ENCODE peak calls at places on chromosomes 1 and 21, in nine cellular contexts. F is spleen; Y is dorsolateral prefrontal cortex; O is stimulated activated CD4-positive, alpha-beta T cell treated with anti-CD3 and anti-CD28 coated beads, Interleukin-1b, Interleukin-23, amount 100 ng/mL, for 24 hours; J is glutamatergic neuron; N is CD8-positive, alpha-beta memory T cell; H is activated effector memory CD4-positive, alpha-beta T cell treated with anti-CD3 and anti-CD28 coated beads, Interleukin-2, amount 50 U/mL, for 16 hours; A is effector memory CD8-positive, alpha-beta T cell; Q is stimulated activated CD8-positive, alpha-beta memory T cell treated with anti-CD3 and anti-CD28 coated beads, Interleukin-2, amount 100 ng/mL, for 1 hour. C is an unnamed sample.
A peak's percentile ranks its signal among the peaks of the same experiment; 100 is the strongest.

GRCh38 chr1:59332983-59333382 is 36.1 kb downstream of the FGGY start:
- DNase-seq in F (no peak), Y (no peak), O (no peak), J (no peak), N (no peak), H (no peak), A (no peak), Q (no peak), C (no peak)

GRCh38 chr1:8169364-8170058 is 143.4 kb upstream of the ERRFI1 start:
- DNase-seq in F (no peak), Y (no peak), O (no peak), J (no peak), N (peak; percentile 30), H (peak; percentile 77), A (peak; percentile 34), Q (peak; percentile 38), C (peak; percentile 14)

GRCh38 chr1:99820546-99820945 is 29.6 kb upstream of the AGL start:
- DNase-seq in F (no peak), Y (no peak), O (no peak), J (no peak), N (no peak), H (peak; percentile 64), A (no peak), Q (no peak), C (no peak)

GRCh38 chr1:53321366-53321765 is 6.5 kb downstream of the LRP8 start:
- DNase-seq in F (peak; percentile 58), Y (no peak), O (no peak), J (peak; percentile 52), N (no peak), H (no peak), A (no peak), Q (no peak), C (no peak)

GRCh38 chr1:205505791-205506190 is 1.3 kb downstream of the CDK18 start:
- DNase-seq in F (no peak), Y (no peak), O (no peak), J (no peak), N (no peak), H (no peak), A (no peak), Q (no peak), C (peak; percentile 38)

GRCh38 chr1:58065520-58065919 is 481.0 kb downstream of the OMA1 start:
- DNase-seq in F (no peak), Y (no peak), O (no peak), J (no peak), N (no peak), H (no peak), A (no peak), Q (no peak), C (no peak)

GRCh38 chr1:201095581-201096531 is 16.4 kb downstream of the CACNA1S start:
- DNase-seq in F (no peak), Y (no peak), O (no peak), J (peak; percentile 38), N (no peak), H (no peak), A (no peak), Q (no peak), C (peak; percentile 7)

GRCh38 chr1:204074274-204075115 is 1.6 kb downstream of the SOX13 start:
- DNase-seq in F (peak; percentile 81), Y (peak; percentile 52), O (no peak), J (peak; percentile 52), N (no peak), H (no peak), A (no peak), Q (no peak), C (peak; percentile 52)

GRCh38 chr21:43588957-43589356 is 70.3 kb downstream of the HSF2BP start:
- DNase-seq in F (no peak), Y (no peak), O (no peak), J (no peak), N (no peak), H (no peak), A (no peak), Q (no peak), C (no peak)

GRCh38 chr1:2127181-2128145 is 67.1 kb downstream of the FAAP20 start:
- DNase-seq in F (peak; percentile 80), Y (no peak), O (no peak), J (no peak), N (no peak), H (no peak), A (no peak), Q (no peak), C (no peak)

GRCh38 chr1:206784471-206784903 is 12.2 kb upstream of the IL10 start:
- DNase-seq in F (peak; percentile 87), Y (no peak), O (peak; percentile 58), J (no peak), N (peak; percentile 33), H (peak; percentile 94), A (peak; percentile 34), Q (no peak), C (no peak)

GRCh38 chr1:13828454-13829151 is 128.6 kb downstream of the PRDM2 start:
- DNase-seq in F (peak; percentile 76), Y (no peak), O (no peak), J (peak; percentile 68), N (no peak), H (no peak), A (peak; percentile 11), Q (no peak), C (no peak)

GRCh38 chr1:213374369-213374768 is 323.3 kb downstream of the RPS6KC1 start:
- DNase-seq in F (no peak), Y (peak; percentile 75), O (peak; percentile 15), J (peak; percentile 93), N (no peak), H (peak; percentile 80), A (peak; percentile 9), Q (peak; percentile 4), C (peak; percentile 41)

GRCh38 chr1:92877081-92877711 is 45.4 kb downstream of the RPL5 start:
- DNase-seq in F (no peak), Y (no peak), O (no peak), J (no peak), N (no peak), H (no peak), A (no peak), Q (no peak), C (no peak)

GRCh38 chr21:39078322-39079065 is 104.8 kb downstream of the PSMG1 start:
- DNase-seq in F (no peak), Y (no peak), O (no peak), J (no peak), N (no peak), H (no peak), A (no peak), Q (no peak), C (no peak)

GRCh38 chr1:80417651-80418050 is 1383.1 kb upstream of the ADGRL2 start:
- DNase-seq in F (no peak), Y (no peak), O (no peak), J (no peak), N (no peak), H (no peak), A (no peak), Q (no peak), C (no peak)

GRCh38 chr1:54328117-54328636 is 78.0 kb downstream of the SSBP3 start:
- DNase-seq in F (no peak), Y (no peak), O (no peak), J (peak; percentile 51), N (no peak), H (no peak), A (no peak), Q (no peak), C (no peak)

GRCh38 chr1:170665625-170666024 is 1.7 kb downstream of the PRRX1 start:
- DNase-seq in F (no peak), Y (no peak), O (no peak), J (no peak), N (no peak), H (no peak), A (no peak), Q (no peak), C (no peak)

GRCh38 chr1:45299981-45300668 is 26.6 kb upstream of the HPDL start:
- DNase-seq in F (no peak), Y (no peak), O (no peak), J (peak; percentile 29), N (peak; percentile 9), H (peak; percentile 66), A (peak; percentile 26), Q (no peak), C (no peak)

GRCh38 chr1:184673305-184673704 is 81.4 kb downstream of the EDEM3 start:
- DNase-seq in F (no peak), Y (no peak), O (no peak), J (no peak), N (no peak), H (no peak), A (no peak), Q (no peak), C (no peak)

GRCh38 chr1:117671781-117672501 is 66.1 kb downstream of the TENT5C start:
- DNase-seq in F (no peak), Y (peak; percentile 65), O (no peak), J (peak; percentile 45), N (peak; percentile 39), H (no peak), A (no peak), Q (no peak), C (peak; percentile 66)

GRCh38 chr21:28442085-28442484 is 550.6 kb downstream of the LTN1 start:
- DNase-seq in F (no peak), Y (no peak), O (no peak), J (no peak), N (no peak), H (no peak), A (no peak), Q (no peak), C (no peak)

GRCh38 chr1:225482489-225482950 is 54.7 kb upstream of the LBR start:
- DNase-seq in F (no peak), Y (no peak), O (no peak), J (no peak), N (no peak), H (no peak), A (no peak), Q (no peak), C (peak; percentile 23)

GRCh38 chr1:220368352-220369265 is 96.4 kb upstream of the RAB3GAP2 start:
- DNase-seq in F (no peak), Y (no peak), O (no peak), J (no peak), N (no peak), H (no peak), A (no peak), Q (no peak), C (no peak)

GRCh38 chr1:49841767-49842166 is 182.0 kb downstream of the AGBL4 start:
- DNase-seq in F (peak; percentile 53), Y (no peak), O (no peak), J (no peak), N (no peak), H (no peak), A (no peak), Q (no peak), C (no peak)

GRCh38 chr1:77104672-77105071 is 114.6 kb downstream of the PIGK start:
- DNase-seq in F (peak; percentile 62), Y (no peak), O (no peak), J (no peak), N (no peak), H (no peak), A (no peak), Q (no peak), C (no peak)

GRCh38 chr21:31386006-31386405 is 41.9 kb upstream of the TIAM1 start:
- DNase-seq in F (no peak), Y (no peak), O (no peak), J (no peak), N (no peak), H (no peak), A (no peak), Q (no peak), C (no peak)

GRCh38 chr1:112257043-112257835 is 138.8 kb upstream of the CTTNBP2NL start:
- DNase-seq in F (no peak), Y (no peak), O (no peak), J (no peak), N (no peak), H (no peak), A (no peak), Q (no peak), C (no peak)

GRCh38 chr21:34639882-34640788 is 25.2 kb upstream of the RCAN1 start:
- DNase-seq in F (no peak), Y (no peak), O (no peak), J (no peak), N (no peak), H (peak; percentile 77), A (no peak), Q (no peak), C (no peak)

GRCh38 chr1:109149874-109150601 is 36.1 kb downstream of the ELAPOR1 start:
- DNase-seq in F (no peak), Y (no peak), O (no peak), J (no peak), N (no peak), H (no peak), A (no peak), Q (no peak), C (no peak)

GRCh38 chr1:209544098-209544497 is 39.4 kb upstream of the CAMK1G start:
- DNase-seq in F (no peak), Y (no peak), O (no peak), J (no peak), N (no peak), H (no peak), A (no peak), Q (no peak), C (no peak)